ENCODE peak calls at places on chromosomes 12 and 14, in four cellular contexts. D is right lobe of liver, N is fibroblast of lung, C is aorta. F is an unnamed sample.
A peak's percentile ranks its signal among the peaks of the same experiment; 100 is the strongest.

GRCh38 chr14:102770147-102770909 is 6.9 kb upstream of the TRAF3 start:
- DNase-seq in D (no peak), N (no peak), C (no peak), F (peak; percentile 65)

GRCh38 chr14:89673499-89674225 is 256.6 kb upstream of the FOXN3 start:
- DNase-seq in D (no peak), N (peak; percentile 18), C (no peak), F (no peak)

GRCh38 chr12:110039085-110039807 is 9.1 kb downstream of the C12orf76 start:
- DNase-seq in D (no peak), N (peak; percentile 81), C (no peak), F (no peak)

GRCh38 chr12:78787576-78787975 is 77.0 kb upstream of the SYT1 start:
- DNase-seq in D (no peak), N (peak; percentile 58), C (no peak), F (no peak)

GRCh38 chr12:124399622-124400021 is 104.7 kb downstream of the RFLNA start:
- DNase-seq in D (no peak), N (no peak), C (peak; percentile 60), F (no peak)

GRCh38 chr14:49858383-49858782 is 5.8 kb upstream of the NEMF start:
- DNase-seq in D (no peak), N (no peak), C (no peak), F (no peak)

GRCh38 chr14:105209646-105210045 is 28.5 kb upstream of the NUDT14 start:
- DNase-seq in D (no peak), N (no peak), C (no peak), F (no peak)

GRCh38 chr14:24960816-24961215 is 89.1 kb downstream of the STXBP6 start:
- DNase-seq in D (no peak), N (peak; percentile 92), C (no peak), F (no peak)

GRCh38 chr14:70555890-70556289 is 21.1 kb upstream of the ADAM20 start:
- DNase-seq in D (no peak), N (peak; percentile 8), C (no peak), F (peak; percentile 49)

GRCh38 chr14:105410642-105411016 is 9.0 kb upstream of the MTA1 start:
- DNase-seq in D (no peak), N (no peak), C (no peak), F (no peak)

GRCh38 chr14:57987596-57988300 is 121.9 kb upstream of the SLC35F4 start:
- DNase-seq in D (no peak), N (no peak), C (no peak), F (no peak)

GRCh38 chr12:127819066-127819465 is 447.9 kb upstream of the TMEM132C start:
- DNase-seq in D (no peak), N (no peak), C (no peak), F (no peak)

GRCh38 chr14:49999826-50000214 is 106.9 kb downstream of the ARF6 start:
- DNase-seq in D (no peak), N (no peak), C (no peak), F (no peak)

GRCh38 chr14:93702946-93703345 is 85.3 kb downstream of the PRIMA1 start:
- DNase-seq in D (no peak), N (no peak), C (no peak), F (no peak)

GRCh38 chr12:67042697-67043131 is 226.4 kb upstream of the CAND1 start:
- DNase-seq in D (no peak), N (peak; percentile 4), C (no peak), F (no peak)

GRCh38 chr14:61493239-61493638 is 171.9 kb downstream of the PRKCH start:
- DNase-seq in D (no peak), N (peak; percentile 92), C (no peak), F (no peak)

GRCh38 chr12:27901959-27902358 is 70.6 kb downstream of the PTHLH start:
- DNase-seq in D (no peak), N (no peak), C (no peak), F (no peak)

GRCh38 chr12:130717752-130718151 is 1.7 kb upstream of the RIMBP2 start:
- DNase-seq in D (no peak), N (no peak), C (no peak), F (no peak)

GRCh38 chr12:65836419-65837197 is 12.3 kb downstream of the HMGA2 start:
- DNase-seq in D (no peak), N (no peak), C (no peak), F (no peak)

GRCh38 chr14:69260979-69261605 is 1.1 kb downstream of the GALNT16 start:
- DNase-seq in D (peak; percentile 59), N (no peak), C (no peak), F (peak; percentile 77)

GRCh38 chr12:67655829-67656614 is 7.5 kb downstream of the DYRK2 start:
- DNase-seq in D (no peak), N (peak; percentile 37), C (no peak), F (no peak)

GRCh38 chr12:108825205-108825950 is 32.0 kb downstream of the SSH1 start:
- DNase-seq in D (no peak), N (peak; percentile 53), C (no peak), F (no peak)
- H3K27ac ChIP-seq in D (peak overlapping the region; percentile 85), N (peak overlapping the region; percentile 95), C (peak overlapping the region; percentile 92), F (peak overlapping the region; percentile 89)

GRCh38 chr12:52032431-52032796 is 18.8 kb upstream of the NR4A1 start:
- DNase-seq in D (peak; percentile 86), N (peak; percentile 89), C (peak; percentile 73), F (peak; percentile 73)
- H3K27ac ChIP-seq in D (peak overlapping the region; percentile 40), N (peak overlapping the region; percentile 80), C (peak overlapping the region; percentile 78), F (peak overlapping the region; percentile 97)

GRCh38 chr14:104130974-104131651 is 7.3 kb upstream of the KIF26A start:
- DNase-seq in D (peak; percentile 72), N (peak; percentile 7), C (peak; percentile 32), F (peak; percentile 76)

GRCh38 chr14:104126753-104127152 is 11.6 kb upstream of the KIF26A start:
- DNase-seq in D (peak; percentile 8), N (no peak), C (no peak), F (no peak)

GRCh38 chr14:104131968-104132732 is 6.2 kb upstream of the KIF26A start:
- DNase-seq in D (peak; percentile 42), N (no peak), C (peak; percentile 22), F (peak; percentile 44)

GRCh38 chr14:104128981-104129380 is 9.4 kb upstream of the KIF26A start:
- DNase-seq in D (no peak), N (no peak), C (no peak), F (no peak)

DNA sequence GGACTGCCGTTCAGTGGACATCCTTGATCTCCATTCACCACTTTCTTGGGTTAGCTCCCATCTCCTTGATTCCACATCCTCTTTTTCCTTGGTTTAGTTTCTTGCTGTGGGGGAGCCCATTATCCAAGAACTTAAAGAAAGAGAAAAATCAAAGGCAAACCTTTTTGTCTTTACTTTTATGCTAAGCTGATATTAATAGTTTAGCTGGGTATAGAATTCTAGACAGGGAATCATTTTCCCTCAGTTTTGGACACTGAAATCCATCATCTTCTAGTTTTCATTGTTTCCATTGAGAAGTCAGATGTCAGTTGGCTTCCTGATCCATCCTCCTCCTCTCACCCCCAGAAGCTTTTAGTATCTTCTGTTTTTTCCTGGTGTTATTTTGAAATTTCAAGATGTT is 8.8 kb upstream of the KIF26A start:
- DNase-seq in D (no peak), N (no peak), C (no peak), F (no peak)
- H3K27ac ChIP-seq in D (no peak overlapping the region), N (no peak overlapping the region), C (no peak overlapping the region), F (no peak overlapping the region)

GRCh38 chr12:52145941-52146821 is 45.6 kb downstream of the KRT80 start:
- DNase-seq in D (no peak), N (no peak), C (no peak), F (no peak)
- H3K27ac ChIP-seq in D (no peak overlapping the region), N (peak overlapping the region; percentile 96), C (peak overlapping the region; percentile 83), F (no peak overlapping the region)

GRCh38 chr14:87992349-87992719 is 648 bp downstream of the GALC start:
- DNase-seq in D (peak; percentile 48), N (peak; percentile 35), C (peak; percentile 40), F (no peak)

GRCh38 chr14:87990687-87991086 is 2.3 kb downstream of the GALC start:
- DNase-seq in D (no peak), N (no peak), C (no peak), F (no peak)

GRCh38 chr14:87993485-87993809 is 465 bp upstream of the GALC start:
- DNase-seq in D (no peak), N (no peak), C (no peak), F (no peak)

GRCh38 chr14:87994974-87995373 is 2.0 kb upstream of the GALC start:
- DNase-seq in D (no peak), N (no peak), C (no peak), F (no peak)

GRCh38 chr14:87992720-87993484 is at the start of gene GALC:
- DNase-seq in D (peak; percentile 93), N (peak; percentile 90), C (peak; percentile 98), F (peak; percentile 99)
- H3K27ac ChIP-seq in D (peak within 1 kb of the TSS; percentile 70), N (peak within 1 kb of the TSS; percentile 85), C (peak within 1 kb of the TSS; percentile 83), F (peak within 1 kb of the TSS; percentile 93)

DNA sequence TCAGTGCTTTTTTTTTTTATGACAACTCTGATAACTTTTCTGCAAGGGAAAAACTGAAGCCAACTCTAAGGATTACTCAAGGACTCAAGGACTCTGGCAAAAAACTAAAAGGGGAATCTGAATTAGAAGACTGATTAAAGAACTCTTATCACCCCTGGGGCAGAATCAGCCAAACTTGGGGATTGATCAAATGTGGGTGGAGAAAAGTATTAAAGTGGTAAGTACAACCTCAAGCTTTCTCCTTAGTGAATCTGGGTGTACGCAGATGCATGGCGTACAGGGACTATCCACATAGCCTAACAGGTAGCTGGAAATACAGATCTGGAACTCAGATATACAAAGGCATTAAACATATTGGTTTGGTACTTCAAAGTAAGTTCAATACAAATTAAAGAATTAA is 7.3 kb downstream of the LIMA1 start:
- DNase-seq in D (no peak), N (no peak), C (no peak), F (no peak)
- H3K27ac ChIP-seq in D (no peak overlapping the region), N (no peak overlapping the region), C (no peak overlapping the region), F (peak overlapping the region; percentile 69)

DNA sequence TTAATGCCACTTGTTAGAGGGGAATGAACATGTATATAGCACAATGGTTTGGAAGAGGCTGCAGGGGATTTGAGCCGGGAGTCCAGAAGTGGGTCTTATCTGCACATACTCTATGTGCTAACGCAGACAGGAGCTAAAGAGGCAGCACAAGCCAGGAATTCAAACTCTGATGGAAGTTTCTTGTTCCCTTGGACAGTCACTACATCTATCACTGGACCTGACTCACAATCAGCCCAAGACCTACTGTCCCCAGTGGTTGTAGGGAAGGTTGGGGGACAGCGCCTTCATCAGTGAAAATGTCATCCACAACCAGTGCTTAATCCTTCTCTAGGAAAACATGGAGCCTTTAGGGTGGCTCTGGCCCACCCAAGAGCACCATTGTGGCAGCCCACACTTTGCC is 107.8 kb downstream of the GCH1 start:
- DNase-seq in D (no peak), N (no peak), C (no peak), F (no peak)
- H3K27ac ChIP-seq in D (no peak overlapping the region), N (no peak overlapping the region), C (no peak overlapping the region), F (no peak overlapping the region)

DNA sequence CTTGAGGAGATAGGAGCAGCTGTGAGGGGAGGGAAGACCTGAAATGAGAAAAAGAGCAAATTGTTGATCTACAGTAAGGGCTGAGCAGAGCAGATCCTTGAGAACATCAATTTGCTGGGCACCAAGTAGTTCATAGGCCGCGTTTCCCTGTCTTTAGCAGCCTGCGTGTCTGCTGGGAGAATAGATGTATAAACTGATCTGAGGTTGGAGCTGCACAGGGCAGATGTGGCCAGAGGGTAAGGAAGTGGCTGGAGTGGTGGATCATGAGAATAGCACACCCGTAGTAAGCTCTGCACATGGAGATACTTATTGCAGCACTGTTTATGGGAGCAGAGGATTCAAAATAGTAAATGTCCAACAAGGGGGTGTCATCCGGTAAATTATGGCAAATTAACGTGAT is 44.4 kb downstream of the NTF3 start:
- DNase-seq in D (no peak), N (no peak), C (no peak), F (no peak)
- H3K27ac ChIP-seq in D (no peak overlapping the region), N (no peak overlapping the region), C (no peak overlapping the region), F (no peak overlapping the region)

F was measured in kidney.